ENCODE peak calls at places on chromosomes 5 and 9, in five cellular contexts. X, K, Y, W and P are unnamed samples.

GRCh38 chr9:137948642-137949041 is 71.1 kb downstream of the CACNA1B start:
- DNase-seq in K (no peak), X (no peak), W (no peak), Y (no peak), P (no peak)

GRCh38 chr9:113579270-113580040 is 115.9 kb downstream of the RGS3 start:
- DNase-seq in K (no peak), Y (no peak), X (no peak), W (no peak), P (no peak)

GRCh38 chr9:8874482-8874881 is 1074.9 kb upstream of the DMAC1 start:
- DNase-seq in X (no peak), Y (no peak), K (no peak), W (no peak), P (no peak)

GRCh38 chr5:103929310-103930003 is 366.9 kb upstream of the NUDT12 start:
- DNase-seq in W (no peak), Y (no peak), X (no peak), K (no peak), P (no peak)

GRCh38 chr5:173903396-173904140 is 15.4 kb downstream of the CPEB4 start:
- DNase-seq in Y (no peak), X (no peak), W (no peak), K (no peak), P (no peak)

GRCh38 chr5:175922192-175922885 is 45.8 kb downstream of the THOC3 start:
- DNase-seq in W (no peak), K (peak), X (no peak), Y (peak), P (no peak)

GRCh38 chr9:91342575-91342974 is 19.1 kb downstream of the AUH start:
- DNase-seq in W (no peak), K (no peak), X (no peak), Y (no peak), P (no peak)

GRCh38 chr5:172194985-172195774 is 1.2 kb downstream of the EFCAB9 start:
- DNase-seq in W (no peak), X (no peak), Y (no peak), K (no peak), P (no peak)

GRCh38 chr5:72459089-72459661 is 48.0 kb downstream of the ZNF366 start:
- DNase-seq in W (no peak), X (no peak), Y (no peak), K (no peak), P (no peak)

GRCh38 chr5:31407921-31408714 is 123.8 kb downstream of the DROSHA start:
- DNase-seq in K (peak), X (no peak), W (no peak), Y (peak), P (peak)

GRCh38 chr5:134524219-134524825 is 1.1 kb upstream of the JADE2 start:
- DNase-seq in X (peak), K (peak), W (no peak), Y (no peak), P (no peak)

GRCh38 chr5:39526914-39527477 is 102.2 kb upstream of the DAB2 start:
- DNase-seq in W (no peak), X (peak), K (no peak), Y (no peak), P (no peak)

GRCh38 chr5:32687167-32687831 is 23.8 kb upstream of the NPR3 start:
- DNase-seq in K (no peak), X (no peak), Y (no peak), W (no peak), P (peak)